ENCODE peak calls at places on chromosomes 6 and 20, in five cellular contexts. F is H1, W is hepatocyte, A is PC-3, Y is OCI-LY7. B is an unnamed sample.

GRCh38 chr20:24690408-24690807 is 221.0 kb downstream of the SYNDIG1 start:
- DNase-seq in F (no peak), W (no peak), A (no peak), Y (no peak), B (no peak)

GRCh38 chr20:50368813-50369224 is 141.4 kb upstream of the PTPN1 start:
- DNase-seq in F (no peak), W (peak; percentile 56), A (no peak), Y (no peak), B (no peak)

GRCh38 chr20:24879875-24880274 is 69.2 kb upstream of the CST7 start:
- DNase-seq in F (no peak), W (no peak), A (no peak), Y (no peak), B (no peak)

GRCh38 chr20:653590-654426 is 808 bp upstream of the SRXN1 start:
- DNase-seq in F (no peak), W (no peak), A (no peak), Y (no peak), B (no peak)

GRCh38 chr6:46466570-46466969 is 24.7 kb downstream of the RCAN2 start:
- DNase-seq in F (no peak), W (no peak), A (no peak), Y (no peak), B (no peak)

GRCh38 chr6:21595265-21595950 is 1.9 kb downstream of the SOX4 start:
- DNase-seq in F (no peak), W (peak; percentile 44), A (peak; percentile 41), Y (peak; percentile 38), B (no peak)

GRCh38 chr20:45995213-45996097 is 13.3 kb upstream of the MMP9 start:
- DNase-seq in F (no peak), W (no peak), A (peak; percentile 96), Y (no peak), B (no peak)

GRCh38 chr6:113362542-113363430 is 494.4 kb upstream of the MARCKS start:
- DNase-seq in F (no peak), W (no peak), A (peak; percentile 42), Y (no peak), B (no peak)

GRCh38 chr20:15619341-15619740 is 953.9 kb downstream of the KIF16B start:
- DNase-seq in F (no peak), W (no peak), A (no peak), Y (no peak), B (peak; percentile 15)

GRCh38 chr6:64874776-64875175 is 832.2 kb downstream of the EYS start:
- DNase-seq in F (no peak), W (no peak), A (peak; percentile 45), Y (no peak), B (no peak)

GRCh38 chr6:28981391-28981832 is 23.7 kb downstream of the ZNF311 start:
- DNase-seq in F (peak; percentile 82), W (peak; percentile 81), A (peak; percentile 88), Y (peak; percentile 84), B (no peak)

GRCh38 chr6:116229287-116229913 is 24.5 kb downstream of the TSPYL4 start:
- DNase-seq in F (peak; percentile 98), W (peak; percentile 32), A (no peak), Y (peak; percentile 6), B (no peak)

GRCh38 chr20:58018590-58018989 is 209.9 kb downstream of the ANKRD60 start:
- DNase-seq in F (no peak), W (no peak), A (no peak), Y (no peak), B (no peak)

GRCh38 chr20:21102252-21102609 is 3.9 kb downstream of the LINC00237 start:
- DNase-seq in F (peak; percentile 76), W (no peak), A (no peak), Y (no peak), B (no peak)

GRCh38 chr20:47204746-47205122 is 151.8 kb downstream of the ZMYND8 start:
- DNase-seq in F (no peak), W (no peak), A (no peak), Y (no peak), B (no peak)

GRCh38 chr20:4808872-4809271 is 87.2 kb downstream of the PRND start:
- DNase-seq in F (no peak), W (no peak), A (no peak), Y (no peak), B (no peak)

GRCh38 chr6:166572370-166573261 is 13.9 kb downstream of the RAMACL start:
- DNase-seq in F (peak; percentile 58), W (peak; percentile 37), A (peak; percentile 58), Y (no peak), B (no peak)

GRCh38 chr20:55232647-55233046 is 757.3 kb downstream of the DOK5 start:
- DNase-seq in F (no peak), W (no peak), A (no peak), Y (no peak), B (no peak)

GRCh38 chr6:1770435-1770843 is 160.7 kb downstream of the FOXC1 start:
- DNase-seq in F (no peak), W (no peak), A (peak; percentile 18), Y (no peak), B (no peak)

GRCh38 chr6:15247750-15248450 is 2.0 kb downstream of the JARID2 start:
- DNase-seq in F (peak; percentile 65), W (peak; percentile 82), A (peak; percentile 37), Y (peak; percentile 72), B (no peak)

GRCh38 chr6:15250440-15251168 is 4.7 kb downstream of the JARID2 start:
- DNase-seq in F (no peak), W (no peak), A (no peak), Y (no peak), B (no peak)

GRCh38 chr6:15247214-15247749 is 1.4 kb downstream of the JARID2 start:
- DNase-seq in F (no peak), W (no peak), A (no peak), Y (no peak), B (no peak)

GRCh38 chr6:15249371-15250019 is 3.6 kb downstream of the JARID2 start:
- DNase-seq in F (no peak), W (no peak), A (no peak), Y (no peak), B (no peak)

GRCh38 chr6:15248451-15249370 is 2.8 kb downstream of the JARID2 start:
- DNase-seq in F (peak; percentile 91), W (peak; percentile 99), A (peak; percentile 96), Y (peak; percentile 94), B (peak; percentile 69)
- TF ChIP-seq CTCF in F (peak; percentile 33), W (peak; percentile 41), A (no peak), Y (no peak), B (no peak)

DNA sequence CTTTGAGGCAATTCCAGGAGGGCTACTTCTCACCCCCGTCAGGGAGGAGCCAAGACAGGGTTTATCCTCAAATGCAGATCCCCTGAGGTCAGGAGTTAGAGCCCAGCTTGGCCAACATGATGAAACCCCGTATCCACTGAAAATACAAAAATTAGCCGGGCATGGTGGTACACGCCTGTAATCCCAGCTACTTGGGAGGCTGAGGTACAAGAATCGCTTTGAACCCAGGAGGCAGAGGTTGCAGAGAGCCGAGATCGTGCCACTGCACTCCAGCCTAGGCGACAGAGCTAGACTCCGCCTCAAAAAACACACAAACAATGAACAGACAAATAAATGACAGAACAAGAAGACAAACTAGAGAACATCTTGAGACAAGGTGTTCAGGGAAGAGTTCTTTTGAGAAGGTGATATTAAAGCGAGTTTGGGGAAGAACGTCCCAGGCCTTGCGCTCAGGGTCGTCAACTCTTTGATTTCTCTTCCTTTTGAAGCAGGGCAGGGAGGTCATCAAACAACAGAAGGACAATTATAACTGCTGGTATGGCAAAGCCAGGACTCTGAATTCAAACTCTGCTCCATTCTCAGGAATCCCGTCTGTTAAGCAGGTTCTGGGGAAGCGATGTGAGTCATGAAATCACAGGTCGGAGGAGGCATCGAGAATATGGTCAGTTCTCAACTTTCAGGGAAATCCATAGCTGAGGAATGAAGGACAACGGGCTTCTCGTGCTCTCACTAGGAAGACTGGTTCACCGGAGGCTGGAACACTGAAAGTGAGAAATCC is 1.4 kb upstream of the RALY start:
- DNase-seq in F (no peak), W (no peak), A (no peak), Y (no peak), B (no peak)
- H3K79me2 ChIP-seq in F (peaks cover 29% of the 10 kb centered on the region), W (peaks cover 49% of the 10 kb centered on the region), A (peaks cover 48% of the 10 kb centered on the region), Y (peaks cover 50% of the 10 kb centered on the region), B (peaks cover 40% of the 10 kb centered on the region)

GRCh38 chr6:78436335-78436734 is 431.0 kb upstream of the IRAK1BP1 start:
- DNase-seq in F (no peak), W (peak; percentile 4), A (peak; percentile 44), Y (no peak), B (no peak)
- TF ChIP-seq CTCF in F (peak; percentile 25), W (peak; percentile 12), A (peak; percentile 51), Y (peak; percentile 45), B (peak; percentile 45)

GRCh38 chr20:44209691-44210421 is 715 bp downstream of the OSER1 start:
- DNase-seq in F (peak; percentile 66), W (peak; percentile 62), A (no peak), Y (peak; percentile 34), B (no peak)

GRCh38 chr20:44212792-44213191 is 2.2 kb upstream of the OSER1 start:
- DNase-seq in F (peak; percentile 0), W (no peak), A (peak; percentile 77), Y (no peak), B (peak; percentile 79)

GRCh38 chr20:44208770-44209169 is 1.8 kb downstream of the OSER1 start:
- DNase-seq in F (no peak), W (no peak), A (peak; percentile 59), Y (no peak), B (no peak)

GRCh38 chr20:44211177-44212039 is 837 bp upstream of the OSER1 start:
- DNase-seq in F (no peak), W (peak; percentile 51), A (no peak), Y (no peak), B (no peak)

DNA sequence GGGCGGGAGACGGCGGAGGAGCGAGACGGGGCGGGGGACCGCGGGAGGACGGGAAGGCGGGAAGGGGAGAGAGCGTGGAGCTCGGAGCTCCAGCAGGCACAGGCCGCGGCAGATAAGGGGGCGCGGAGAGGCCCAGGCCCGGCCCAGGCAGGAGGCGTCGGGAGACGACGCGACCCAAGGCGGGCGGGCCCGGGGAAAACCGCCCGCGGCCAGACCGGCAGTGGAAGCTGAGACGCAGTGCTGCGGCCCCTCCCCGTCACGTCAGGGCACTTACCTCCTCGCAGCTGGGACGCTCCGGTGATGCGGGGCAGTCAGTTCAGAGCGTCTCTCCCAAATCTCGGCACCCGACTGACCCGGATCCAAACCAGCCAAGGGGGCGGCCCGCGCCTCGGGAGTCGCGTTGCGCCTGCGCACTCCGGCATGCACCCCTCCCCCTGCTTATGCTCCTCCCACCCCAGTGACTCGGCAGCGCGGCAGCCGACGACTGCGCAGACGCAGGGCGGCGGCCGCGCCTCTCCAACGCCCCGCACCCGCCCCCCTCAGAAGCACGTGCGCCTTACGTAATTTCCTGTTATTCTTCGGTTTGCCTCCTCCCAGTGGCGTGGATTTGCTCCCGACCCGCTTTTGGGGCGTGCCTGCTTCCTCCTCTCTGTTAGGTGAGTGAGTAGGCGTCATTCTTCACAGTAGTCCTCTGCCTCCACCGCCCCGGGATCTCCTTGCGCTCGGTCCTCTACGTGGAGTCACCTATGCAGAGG is at the start of gene OSER1:
- DNase-seq in F (peak; percentile 98), W (peak; percentile 99), A (peak; percentile 99), Y (peak; percentile 97), B (peak; percentile 91)
- H3K79me2 ChIP-seq in F (peaks cover 11% of the 10 kb centered on the region), W (peaks cover 65% of the 10 kb centered on the region), A (peaks cover 60% of the 10 kb centered on the region), Y (peaks cover 46% of the 10 kb centered on the region), B (peaks cover 42% of the 10 kb centered on the region)

GRCh38 chr6:36560822-36561221 is 13.5 kb upstream of the STK38 start:
- DNase-seq in F (no peak), W (no peak), A (no peak), Y (no peak), B (no peak)
- TF ChIP-seq CTCF in F (no peak), W (no peak), A (no peak), Y (no peak), B (no peak)

B was measured in keratinocyte.